ENCODE peak calls at places on chromosomes 3 and 15, in four cellular contexts. L is ELF-1; F is neural crest cell; U is activated naive CD4-positive, alpha-beta T cell. S is an unnamed sample.

GRCh38 chr15:99010743-99011142 is 3.2 kb upstream of the PGPEP1L start:
- DNase-seq in L (no peak), F (no peak), U (no peak), S (no peak)

GRCh38 chr15:52397118-52397517 is 101.5 kb upstream of the MYO5C start:
- DNase-seq in L (no peak), F (no peak), U (no peak), S (no peak)

GRCh38 chr15:75211436-75212199 is 9.9 kb downstream of the C15orf39 start:
- DNase-seq in L (no peak), F (no peak), U (no peak), S (no peak)

GRCh38 chr15:99454941-99455795 is 110.6 kb upstream of the MEF2A start:
- DNase-seq in L (peak), F (no peak), U (no peak), S (no peak)

GRCh38 chr15:70837476-70837875 is 16.5 kb downstream of the LARP6 start:
- DNase-seq in L (no peak), F (no peak), U (no peak), S (no peak)

GRCh38 chr15:73972984-73973682 is 19.0 kb downstream of the STOML1 start:
- DNase-seq in L (peak), F (peak), U (peak), S (peak)

GRCh38 chr3:71581981-71582611 is 1.4 kb downstream of the FOXP1 start:
- DNase-seq in L (peak), F (peak), U (peak), S (peak)

GRCh38 chr3:156677120-156677479 is 2.7 kb downstream of the TIPARP start:
- DNase-seq in L (no peak), F (no peak), U (no peak), S (no peak)

GRCh38 chr3:8600457-8600856 is 44.1 kb downstream of the SSUH2 start:
- DNase-seq in L (no peak), F (no peak), U (no peak), S (no peak)

GRCh38 chr3:67648229-67648628 is 6.2 kb downstream of the SUCLG2 start:
- DNase-seq in L (no peak), F (no peak), U (no peak), S (no peak)

GRCh38 chr3:10655131-10655530 is 149.7 kb upstream of the ATP2B2 start:
- DNase-seq in L (no peak), F (no peak), U (no peak), S (no peak)

GRCh38 chr3:172323894-172324590 is 124.2 kb downstream of the GHSR start:
- DNase-seq in L (no peak), F (no peak), U (no peak), S (no peak)

GRCh38 chr3:114697441-114697840 is 403.6 kb downstream of the TIGIT start:
- DNase-seq in L (no peak), F (no peak), U (no peak), S (no peak)

GRCh38 chr3:67380118-67380517 is 274.3 kb downstream of the SUCLG2 start:
- DNase-seq in L (no peak), F (no peak), U (no peak), S (no peak)

GRCh38 chr3:50171540-50172301 is 16.6 kb downstream of the SEMA3F start:
- DNase-seq in L (no peak), F (no peak), U (no peak), S (no peak)

GRCh38 chr15:99983171-99983891 is 250.1 kb upstream of the LYSMD4 start:
- DNase-seq in L (peak), F (no peak), U (no peak), S (no peak)

GRCh38 chr3:17431004-17431403 is 311.4 kb downstream of the TBC1D5 start:
- DNase-seq in L (no peak), F (no peak), U (no peak), S (no peak)

GRCh38 chr3:197317250-197317963 is 19.0 kb upstream of the DLG1 start:
- DNase-seq in L (peak), F (no peak), U (no peak), S (no peak)

GRCh38 chr3:117052356-117052755 is 342.8 kb downstream of the TUSC7 start:
- DNase-seq in L (no peak), F (no peak), U (no peak), S (no peak)

GRCh38 chr3:72044231-72044935 is 259.4 kb upstream of the PROK2 start:
- DNase-seq in L (peak), F (no peak), U (no peak), S (no peak)

GRCh38 chr3:17342126-17342525 is 400.3 kb downstream of the TBC1D5 start:
- DNase-seq in L (no peak), F (no peak), U (no peak), S (no peak)

GRCh38 chr3:77081240-77081661 is 41.4 kb downstream of the ROBO2 start:
- DNase-seq in L (no peak), F (no peak), U (no peak), S (no peak)

GRCh38 chr3:196127308-196128040 is 45.6 kb upstream of the TFRC start:
- DNase-seq in L (peak), F (no peak), U (no peak), S (no peak)

GRCh38 chr3:79041621-79042020 is 726.2 kb downstream of the ROBO1 start:
- DNase-seq in L (no peak), F (no peak), U (no peak), S (no peak)

GRCh38 chr15:77464129-77464865 is 43.6 kb downstream of the HMG20A start:
- DNase-seq in L (no peak), F (no peak), U (no peak), S (no peak)

GRCh38 chr3:144942501-144943197 is 971.0 kb downstream of the DIPK2A start:
- DNase-seq in L (no peak), F (no peak), U (no peak), S (no peak)

GRCh38 chr3:173793963-173794362 is 396.4 kb downstream of the NLGN1 start:
- DNase-seq in L (peak), F (no peak), U (no peak), S (no peak)

GRCh38 chr3:158105124-158105709 is 1.0 kb downstream of the SHOX2 start:
- DNase-seq in L (no peak), F (peak), U (no peak), S (no peak)

GRCh38 chr3:63654246-63654645 is 1.8 kb downstream of the SNTN start:
- DNase-seq in L (no peak), F (no peak), U (no peak), S (no peak)

GRCh38 chr3:72738752-72739520 is 109.3 kb downstream of the SHQ1 start:
- DNase-seq in L (peak), F (peak), U (peak), S (peak)